ENCODE peak calls at places on chromosomes 13 and 19, in nine cellular contexts. One of them, this sample, is unnamed.

GRCh38 chr19:7633619-7634018 is at the start of gene PCP2:
- DNase-seq in transverse colon: no peak
- DNase-seq in HL-60: no peak
- DNase-seq in spleen: no peak
- DNase-seq in K562: no peak
- DNase-seq in GM23338: no peak
- DNase-seq in suprapubic skin: no peak
- DNase-seq in HCT116: no peak
- DNase-seq in HepG2: no peak
- DNase-seq in this sample: no peak

GRCh38 chr19:32436692-32437091 is 31.1 kb downstream of the DPY19L3 start:
- DNase-seq in transverse colon: no peak
- DNase-seq in HL-60: no peak
- DNase-seq in spleen: no peak
- DNase-seq in K562: no peak
- DNase-seq in GM23338: no peak
- DNase-seq in suprapubic skin: no peak
- DNase-seq in HCT116: no peak
- DNase-seq in HepG2: no peak
- DNase-seq in this sample: no peak

GRCh38 chr19:55301459-55302331 is 17.9 kb downstream of the BRSK1 start:
- DNase-seq in transverse colon: peak; percentile 93
- DNase-seq in HL-60: peak; percentile 52
- DNase-seq in spleen: peak; percentile 97
- DNase-seq in K562: peak; percentile 99
- DNase-seq in GM23338: peak; percentile 96
- DNase-seq in suprapubic skin: peak; percentile 91
- DNase-seq in HCT116: peak; percentile 54
- DNase-seq in HepG2: peak; percentile 68
- DNase-seq in this sample: no peak

GRCh38 chr19:54572696-54573311 is 786 bp upstream of the LILRA2 start:
- DNase-seq in transverse colon: no peak
- DNase-seq in HL-60: peak; percentile 77
- DNase-seq in spleen: peak; percentile 84
- DNase-seq in K562: peak; percentile 33
- DNase-seq in GM23338: peak; percentile 8
- DNase-seq in suprapubic skin: no peak
- DNase-seq in HCT116: no peak
- DNase-seq in HepG2: no peak
- DNase-seq in this sample: no peak

GRCh38 chr13:26946675-26947342 is 186.2 kb upstream of the GPR12 start:
- DNase-seq in transverse colon: no peak
- DNase-seq in HL-60: peak; percentile 3
- DNase-seq in spleen: no peak
- DNase-seq in K562: peak; percentile 39
- DNase-seq in GM23338: peak; percentile 74
- DNase-seq in suprapubic skin: peak; percentile 37
- DNase-seq in HCT116: peak; percentile 44
- DNase-seq in HepG2: peak; percentile 64
- DNase-seq in this sample: no peak

GRCh38 chr19:14349426-14349825 is 31.8 kb upstream of the ADGRE5 start:
- DNase-seq in transverse colon: no peak
- DNase-seq in HL-60: no peak
- DNase-seq in spleen: no peak
- DNase-seq in K562: peak; percentile 3
- DNase-seq in GM23338: no peak
- DNase-seq in suprapubic skin: no peak
- DNase-seq in HCT116: no peak
- DNase-seq in HepG2: no peak
- DNase-seq in this sample: no peak

GRCh38 chr13:102869948-102870676 is 24.3 kb downstream of the ERCC5 start:
- DNase-seq in transverse colon: no peak
- DNase-seq in HL-60: no peak
- DNase-seq in spleen: no peak
- DNase-seq in K562: no peak
- DNase-seq in GM23338: no peak
- DNase-seq in suprapubic skin: no peak
- DNase-seq in HCT116: no peak
- DNase-seq in HepG2: no peak
- DNase-seq in this sample: no peak

GRCh38 chr19:5805465-5806132 is 732 bp downstream of the NRTN start:
- DNase-seq in transverse colon: peak; percentile 87
- DNase-seq in HL-60: no peak
- DNase-seq in spleen: peak; percentile 85
- DNase-seq in K562: peak; percentile 88
- DNase-seq in GM23338: peak; percentile 97
- DNase-seq in suprapubic skin: no peak
- DNase-seq in HCT116: no peak
- DNase-seq in HepG2: peak; percentile 65
- DNase-seq in this sample: no peak

GRCh38 chr19:40907968-40908735 is 26.1 kb upstream of the CYP2A7 start:
- DNase-seq in transverse colon: no peak
- DNase-seq in HL-60: peak; percentile 35
- DNase-seq in spleen: peak; percentile 85
- DNase-seq in K562: peak; percentile 78
- DNase-seq in GM23338: peak; percentile 78
- DNase-seq in suprapubic skin: no peak
- DNase-seq in HCT116: no peak
- DNase-seq in HepG2: no peak
- DNase-seq in this sample: no peak

GRCh38 chr13:30421093-30422055 is 919 bp upstream of the UBE2L5 start:
- DNase-seq in transverse colon: peak; percentile 82
- DNase-seq in HL-60: peak; percentile 65
- DNase-seq in spleen: peak; percentile 94
- DNase-seq in K562: peak; percentile 68
- DNase-seq in GM23338: peak; percentile 78
- DNase-seq in suprapubic skin: peak; percentile 92
- DNase-seq in HCT116: no peak
- DNase-seq in HepG2: no peak
- DNase-seq in this sample: no peak

GRCh38 chr19:38401148-38401547 is 1.7 kb upstream of the FAM98C start:
- DNase-seq in transverse colon: no peak
- DNase-seq in HL-60: no peak
- DNase-seq in spleen: no peak
- DNase-seq in K562: no peak
- DNase-seq in GM23338: peak; percentile 20
- DNase-seq in suprapubic skin: no peak
- DNase-seq in HCT116: no peak
- DNase-seq in HepG2: peak; percentile 12
- DNase-seq in this sample: no peak

GRCh38 chr19:58407658-58408151 is 744 bp upstream of the ZNF584 start:
- DNase-seq in transverse colon: no peak
- DNase-seq in HL-60: no peak
- DNase-seq in spleen: no peak
- DNase-seq in K562: no peak
- DNase-seq in GM23338: peak; percentile 29
- DNase-seq in suprapubic skin: no peak
- DNase-seq in HCT116: no peak
- DNase-seq in HepG2: peak; percentile 57
- DNase-seq in this sample: no peak

GRCh38 chr13:25752957-25753540 is 298.8 kb downstream of the SHISA2 start:
- DNase-seq in transverse colon: peak; percentile 35
- DNase-seq in HL-60: no peak
- DNase-seq in spleen: no peak
- DNase-seq in K562: no peak
- DNase-seq in GM23338: no peak
- DNase-seq in suprapubic skin: no peak
- DNase-seq in HCT116: no peak
- DNase-seq in HepG2: no peak
- DNase-seq in this sample: no peak

GRCh38 chr13:100668408-100668807 is 6.2 kb downstream of the TMTC4 start:
- DNase-seq in transverse colon: no peak
- DNase-seq in HL-60: no peak
- DNase-seq in spleen: no peak
- DNase-seq in K562: no peak
- DNase-seq in GM23338: no peak
- DNase-seq in suprapubic skin: no peak
- DNase-seq in HCT116: no peak
- DNase-seq in HepG2: no peak
- DNase-seq in this sample: no peak

GRCh38 chr19:32122258-32122657 is 223.2 kb upstream of the ZNF507 start:
- DNase-seq in transverse colon: no peak
- DNase-seq in HL-60: no peak
- DNase-seq in spleen: no peak
- DNase-seq in K562: no peak
- DNase-seq in GM23338: no peak
- DNase-seq in suprapubic skin: no peak
- DNase-seq in HCT116: no peak
- DNase-seq in HepG2: no peak
- DNase-seq in this sample: no peak

DNA sequence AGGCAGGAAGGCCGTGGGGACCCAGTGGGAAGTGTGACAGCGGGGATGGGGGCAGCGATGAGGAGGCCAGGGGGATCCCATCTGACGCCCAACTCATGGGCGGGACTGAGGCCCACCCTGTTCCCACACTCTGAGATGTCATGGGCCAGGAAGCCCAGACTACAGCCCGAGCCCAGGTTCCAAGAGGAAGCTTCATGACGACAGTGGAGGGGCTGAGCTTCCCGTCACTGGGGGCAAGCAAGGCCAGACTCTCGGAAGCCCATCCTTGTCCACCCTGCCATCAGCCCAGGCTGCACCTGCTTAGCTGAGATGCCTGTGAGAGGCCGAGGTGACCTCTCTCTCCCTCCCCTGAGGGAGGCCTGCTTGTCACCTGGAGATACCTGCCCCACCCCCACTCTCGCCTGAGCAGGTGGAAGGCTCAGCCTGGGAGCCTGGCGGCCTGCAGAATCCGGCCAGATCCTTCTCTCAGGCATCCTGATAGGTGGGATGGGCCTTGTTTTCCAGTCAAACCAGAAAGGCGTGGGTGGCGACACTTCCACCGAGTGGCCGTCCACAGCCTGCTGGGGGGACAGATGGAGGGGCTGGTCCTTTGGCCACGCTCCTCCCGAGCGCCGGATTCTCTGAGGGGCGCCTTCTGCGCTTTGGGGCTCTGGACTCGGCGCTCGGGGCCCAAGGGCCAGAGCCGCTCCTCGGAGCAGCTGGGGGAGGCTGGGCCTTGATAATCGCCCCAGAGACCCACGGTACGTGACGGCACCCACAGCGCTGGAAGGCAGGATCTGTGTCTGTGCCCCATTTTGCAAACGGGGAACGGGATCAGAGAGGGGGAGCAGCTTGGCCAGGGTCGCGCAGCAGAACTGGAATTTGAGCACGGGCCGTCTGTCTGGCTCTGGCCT is 4.8 kb downstream of the ZBTB7A start:
- DNase-seq in transverse colon: peak; percentile 90
- DNase-seq in HL-60: no peak
- DNase-seq in spleen: peak; percentile 84
- DNase-seq in K562: no peak
- DNase-seq in GM23338: peak; percentile 62
- DNase-seq in suprapubic skin: no peak
- DNase-seq in HCT116: no peak
- DNase-seq in HepG2: no peak
- DNase-seq in this sample: no peak
- TF ChIP-seq POLR2AphosphoS5 in transverse colon: peak; percentile 4
- TF ChIP-seq POLR2AphosphoS5 in HL-60: no peak
- TF ChIP-seq POLR2AphosphoS5 in spleen: peak; percentile 52
- TF ChIP-seq POLR2AphosphoS5 in K562: peak; percentile 52
- TF ChIP-seq POLR2AphosphoS5 in GM23338: no peak
- TF ChIP-seq POLR2AphosphoS5 in suprapubic skin: no peak
- TF ChIP-seq POLR2AphosphoS5 in HCT116: no peak
- TF ChIP-seq POLR2AphosphoS5 in HepG2: no peak
- TF ChIP-seq POLR2AphosphoS5 in this sample: no peak

GRCh38 chr13:109162248-109163051 is 533.0 kb downstream of the MYO16 start:
- DNase-seq in transverse colon: peak; percentile 22
- DNase-seq in HL-60: peak; percentile 33
- DNase-seq in spleen: no peak
- DNase-seq in K562: no peak
- DNase-seq in GM23338: no peak
- DNase-seq in suprapubic skin: no peak
- DNase-seq in HCT116: no peak
- DNase-seq in HepG2: no peak
- DNase-seq in this sample: no peak
- TF ChIP-seq POLR2AphosphoS5 in transverse colon: no peak
- TF ChIP-seq POLR2AphosphoS5 in HL-60: peak; percentile 34
- TF ChIP-seq POLR2AphosphoS5 in spleen: no peak
- TF ChIP-seq POLR2AphosphoS5 in K562: no peak
- TF ChIP-seq POLR2AphosphoS5 in GM23338: no peak
- TF ChIP-seq POLR2AphosphoS5 in suprapubic skin: no peak
- TF ChIP-seq POLR2AphosphoS5 in HCT116: no peak
- TF ChIP-seq POLR2AphosphoS5 in HepG2: no peak
- TF ChIP-seq POLR2AphosphoS5 in this sample: no peak

DNA sequence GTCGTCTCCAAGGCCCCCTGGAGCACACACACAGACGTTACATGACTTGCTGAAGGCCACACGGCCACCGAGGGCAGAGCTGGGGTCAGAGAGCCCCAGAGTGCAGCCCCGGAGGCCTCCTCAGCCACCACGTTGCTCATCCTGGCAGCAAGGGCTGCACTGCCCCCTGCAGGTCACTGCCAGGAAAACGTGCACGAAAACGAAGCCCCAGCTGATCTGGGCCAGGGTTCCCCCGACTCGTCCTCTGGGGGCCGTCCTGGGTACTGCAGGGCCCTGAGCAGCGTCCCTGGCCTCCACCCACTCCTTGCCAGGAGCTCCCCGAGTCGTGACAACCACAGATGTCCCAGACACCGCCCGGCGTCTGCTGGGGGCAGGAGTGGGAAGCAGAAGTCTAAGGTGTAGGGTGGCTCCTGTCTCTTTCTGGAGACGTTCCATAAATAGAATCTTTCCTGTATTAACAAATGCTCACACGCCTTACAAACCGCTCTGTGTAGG is 3.4 kb downstream of the TPGS1 start:
- DNase-seq in transverse colon: peak; percentile 87
- DNase-seq in HL-60: peak; percentile 88
- DNase-seq in spleen: peak; percentile 97
- DNase-seq in K562: peak; percentile 69
- DNase-seq in GM23338: peak; percentile 94
- DNase-seq in suprapubic skin: no peak
- DNase-seq in HCT116: peak; percentile 80
- DNase-seq in HepG2: peak; percentile 82
- DNase-seq in this sample: no peak
- TF ChIP-seq POLR2AphosphoS5 in transverse colon: no peak
- TF ChIP-seq POLR2AphosphoS5 in HL-60: peak; percentile 46
- TF ChIP-seq POLR2AphosphoS5 in spleen: peak; percentile 60
- TF ChIP-seq POLR2AphosphoS5 in K562: no peak
- TF ChIP-seq POLR2AphosphoS5 in GM23338: no peak
- TF ChIP-seq POLR2AphosphoS5 in suprapubic skin: no peak
- TF ChIP-seq POLR2AphosphoS5 in HCT116: peak; percentile 62
- TF ChIP-seq POLR2AphosphoS5 in HepG2: no peak
- TF ChIP-seq POLR2AphosphoS5 in this sample: no peak

DNA sequence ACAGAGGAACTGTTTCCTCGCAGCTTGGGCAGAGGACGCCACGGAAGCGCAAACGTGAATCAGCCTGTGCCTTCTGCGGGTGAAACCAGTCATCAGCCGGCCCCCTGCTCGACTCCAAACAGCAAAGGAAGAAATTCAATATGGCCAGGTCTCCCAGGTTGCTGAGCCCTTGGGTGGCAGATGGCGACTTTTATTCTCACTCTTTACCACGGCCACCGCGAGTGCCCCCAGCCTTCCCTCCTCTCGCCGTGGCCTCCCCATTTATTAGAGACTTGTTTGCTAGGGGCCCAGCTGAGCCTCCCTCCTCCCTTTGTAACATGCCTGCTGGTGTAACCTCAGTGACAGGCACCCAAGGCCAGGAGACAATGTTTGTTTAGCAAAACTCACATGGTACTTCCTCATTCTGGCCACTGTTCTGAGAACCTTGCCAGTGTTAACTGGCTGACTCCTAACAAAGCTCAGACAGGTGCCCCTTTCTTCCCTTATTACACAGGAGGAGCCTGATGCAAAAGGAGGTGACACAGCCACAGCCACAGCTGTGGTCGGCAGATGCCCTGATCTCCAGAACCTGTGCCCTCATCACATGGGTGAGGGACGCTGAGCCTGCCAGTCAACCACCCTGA is 5.8 kb downstream of the RAB20 start:
- DNase-seq in transverse colon: peak; percentile 44
- DNase-seq in HL-60: peak; percentile 57
- DNase-seq in spleen: peak; percentile 70
- DNase-seq in K562: no peak
- DNase-seq in GM23338: no peak
- DNase-seq in suprapubic skin: no peak
- DNase-seq in HCT116: no peak
- DNase-seq in HepG2: peak; percentile 84
- DNase-seq in this sample: no peak
- TF ChIP-seq POLR2AphosphoS5 in transverse colon: no peak
- TF ChIP-seq POLR2AphosphoS5 in HL-60: peak; percentile 68
- TF ChIP-seq POLR2AphosphoS5 in spleen: no peak
- TF ChIP-seq POLR2AphosphoS5 in K562: no peak
- TF ChIP-seq POLR2AphosphoS5 in GM23338: no peak
- TF ChIP-seq POLR2AphosphoS5 in suprapubic skin: no peak
- TF ChIP-seq POLR2AphosphoS5 in HCT116: no peak
- TF ChIP-seq POLR2AphosphoS5 in HepG2: no peak
- TF ChIP-seq POLR2AphosphoS5 in this sample: no peak